ENCODE peak calls at places on chromosomes 12 and 14, in five cellular contexts. One of them, this sample, is unnamed.

GRCh38 chr12:14756331-14757143 is 46.7 kb downstream of the WBP11 start:
- DNase-seq in HS-5: no peak
- DNase-seq in HTR-8/SVneo: no peak
- DNase-seq in T-helper 9 cell: no peak
- DNase-seq in GM12892: no peak
- DNase-seq in this sample: no peak

GRCh38 chr12:94743174-94743573 is 92.8 kb upstream of the TMCC3 start:
- DNase-seq in GM12892: no peak
- DNase-seq in T-helper 9 cell: no peak
- DNase-seq in HTR-8/SVneo: no peak
- DNase-seq in HS-5: no peak
- DNase-seq in this sample: no peak

GRCh38 chr12:85325452-85325851 is 45.4 kb downstream of the ALX1 start:
- DNase-seq in HTR-8/SVneo: no peak
- DNase-seq in GM12892: no peak
- DNase-seq in HS-5: no peak
- DNase-seq in T-helper 9 cell: no peak
- DNase-seq in this sample: no peak

GRCh38 chr14:75563931-75564330 is 14.5 kb upstream of the FLVCR2 start:
- DNase-seq in GM12892: no peak
- DNase-seq in T-helper 9 cell: no peak
- DNase-seq in HTR-8/SVneo: no peak
- DNase-seq in HS-5: no peak
- DNase-seq in this sample: no peak

GRCh38 chr12:106051853-106052531 is 86.8 kb downstream of the NUAK1 start:
- DNase-seq in HS-5: no peak
- DNase-seq in GM12892: no peak
- DNase-seq in HTR-8/SVneo: no peak
- DNase-seq in T-helper 9 cell: no peak
- DNase-seq in this sample: no peak

GRCh38 chr12:104303538-104304151 is at the start of gene EID3:
- DNase-seq in T-helper 9 cell: peak; percentile 86
- DNase-seq in HS-5: peak; percentile 53
- DNase-seq in GM12892: peak; percentile 80
- DNase-seq in HTR-8/SVneo: no peak
- DNase-seq in this sample: peak; percentile 94

GRCh38 chr14:23186913-23187654 is 3.6 kb upstream of the SLC7A8 start:
- DNase-seq in HTR-8/SVneo: peak; percentile 34
- DNase-seq in T-helper 9 cell: no peak
- DNase-seq in HS-5: peak; percentile 22
- DNase-seq in GM12892: no peak
- DNase-seq in this sample: peak; percentile 53

GRCh38 chr12:56831936-56832335 is 68.8 kb downstream of the HSD17B6 start:
- DNase-seq in T-helper 9 cell: no peak
- DNase-seq in HTR-8/SVneo: no peak
- DNase-seq in HS-5: no peak
- DNase-seq in GM12892: no peak
- DNase-seq in this sample: no peak

GRCh38 chr12:132194056-132194455 is 49.8 kb downstream of the NOC4L start:
- DNase-seq in HTR-8/SVneo: no peak
- DNase-seq in HS-5: no peak
- DNase-seq in T-helper 9 cell: no peak
- DNase-seq in GM12892: no peak
- DNase-seq in this sample: no peak